ENCODE peak calls at places on chromosome X, in ten cellular contexts. V, K, B, L, U, Q, D, N, X and G are unnamed samples.
A peak's percentile ranks its signal among the peaks of the same experiment; 100 is the strongest.

GRCh38 chrX:24920769-24921168 is 95.0 kb downstream of the ARX start:
- DNase-seq in X (no peak), Q (no peak), L (no peak), D (no peak), B (no peak), V (no peak), U (no peak), N (no peak), K (peak; percentile 40), G (no peak)

GRCh38 chrX:39853417-39853816 is 244.3 kb downstream of the BCOR start:
- DNase-seq in K (no peak), L (no peak), D (no peak), U (no peak), V (no peak), N (no peak), X (no peak), B (no peak), Q (no peak), G (no peak)

GRCh38 chrX:23610491-23610890 is 56.8 kb upstream of the PRDX4 start:
- DNase-seq in K (no peak), Q (no peak), U (no peak), B (no peak), V (no peak), L (no peak), N (no peak), D (peak; percentile 55), X (no peak), G (no peak)

GRCh38 chrX:48958635-48959094 is 1.3 kb upstream of the OTUD5 start:
- DNase-seq in K (no peak), X (no peak), L (peak; percentile 48), N (peak; percentile 13), Q (peak; percentile 32), U (peak; percentile 22), D (peak; percentile 19), B (peak; percentile 56), V (no peak), G (no peak)

GRCh38 chrX:418927-419729 is 32.4 kb upstream of the PPP2R3B start:
- DNase-seq in L (no peak), X (no peak), K (no peak), B (no peak), V (no peak), Q (no peak), U (no peak), D (no peak), N (no peak), G (no peak)

GRCh38 chrX:151973262-151973661 is 1.2 kb downstream of the GABRE start:
- DNase-seq in B (no peak), K (no peak), U (no peak), N (no peak), L (no peak), V (no peak), D (no peak), Q (no peak), X (no peak), G (no peak)

GRCh38 chrX:95076449-95076848 is 1402.4 kb downstream of the FAM133A start:
- DNase-seq in V (no peak), L (no peak), D (peak; percentile 65), Q (no peak), X (no peak), B (peak; percentile 33), U (peak; percentile 4), K (peak; percentile 11), N (no peak), G (no peak)

GRCh38 chrX:13140007-13140406 is 95.6 kb upstream of the FAM9C start:
- DNase-seq in B (no peak), U (no peak), X (no peak), V (no peak), K (no peak), Q (no peak), L (no peak), D (no peak), N (no peak), G (no peak)

GRCh38 chrX:345020-345925 is 26.7 kb upstream of the GTPBP6 start:
- DNase-seq in L (peak; percentile 14), D (no peak), X (no peak), B (no peak), U (no peak), K (no peak), Q (no peak), V (no peak), N (no peak), G (no peak)

GRCh38 chrX:136147320-136147901 is at the start of gene FHL1:
- DNase-seq in Q (no peak), D (peak; percentile 22), L (peak; percentile 69), B (peak; percentile 21), V (peak; percentile 70), N (peak; percentile 42), U (peak; percentile 55), K (peak; percentile 20), X (no peak), G (no peak)

GRCh38 chrX:119728487-119728886 is 29.9 kb upstream of the SOWAHD start:
- DNase-seq in K (no peak), V (no peak), L (no peak), B (no peak), D (peak; percentile 43), X (no peak), U (no peak), Q (no peak), N (no peak), G (no peak)